ENCODE peak calls at places on chromosomes 3 and 15, in ten cellular contexts. B is cardiac muscle cell, U is tibial artery, D is astrocyte, Z is GM23338, L is spleen, P is upper lobe of right lung, K is lower lobe of right lung, I is A549, S is breast epithelium. X is an unnamed sample. For H3K4me1, the result is how much of the 10 kb centered on the place peaks cover.

GRCh38 chr3:132344666-132345280 is 27.6 kb downstream of the ACP3 start:
- DNase-seq in B (no peak), D (peak), S (no peak), Z (no peak), L (no peak), K (no peak), I (no peak), U (no peak), P (no peak), X (no peak)

GRCh38 chr15:49962044-49962602 is 156.9 kb downstream of the ATP8B4 start:
- DNase-seq in K (no peak), U (no peak), Z (no peak), B (peak), L (no peak), I (no peak), S (no peak), P (no peak), D (no peak), X (no peak)

GRCh38 chr15:56739964-56740640 is 6.8 kb upstream of the ZNF280D start:
- DNase-seq in L (no peak), I (peak), D (no peak), K (no peak), U (no peak), S (no peak), B (no peak), P (no peak), Z (peak), X (no peak)

GRCh38 chr3:194224937-194225422 is 89.0 kb downstream of the HES1 start:
- DNase-seq in S (no peak), P (no peak), D (no peak), B (no peak), K (no peak), U (no peak), L (no peak), I (no peak), Z (peak), X (no peak)

GRCh38 chr15:53791616-53792015 is 32.2 kb upstream of the WDR72 start:
- DNase-seq in D (no peak), I (no peak), S (no peak), L (no peak), B (no peak), P (no peak), U (no peak), K (no peak), Z (no peak), X (no peak)

GRCh38 chr3:7340795-7341194 is 479.9 kb downstream of the GRM7 start:
- DNase-seq in P (no peak), L (no peak), U (no peak), Z (no peak), S (no peak), K (no peak), B (peak), I (no peak), D (peak), X (no peak)

GRCh38 chr3:52809821-52810377 is 15.3 kb downstream of the ITIH3 start:
- DNase-seq in B (no peak), K (no peak), S (no peak), L (no peak), P (no peak), U (no peak), D (no peak), I (no peak), Z (no peak), X (no peak)

GRCh38 chr3:170079466-170080165 is 41.8 kb downstream of the GPR160 start:
- DNase-seq in P (no peak), I (no peak), D (no peak), S (no peak), Z (no peak), L (no peak), U (no peak), B (no peak), K (no peak), X (no peak)

GRCh38 chr3:101039285-101039684 is 46.1 kb upstream of the ABI3BP start:
- DNase-seq in U (no peak), B (no peak), I (no peak), S (no peak), K (no peak), Z (no peak), L (no peak), P (no peak), D (no peak), X (no peak)

GRCh38 chr15:59567369-59567768 is 44.2 kb upstream of the GCNT3 start:
- DNase-seq in B (no peak), P (no peak), L (no peak), S (no peak), U (no peak), Z (no peak), D (no peak), K (no peak), I (peak), X (no peak)

GRCh38 chr15:63791236-63791635 is 42.5 kb downstream of the HERC1 start:
- DNase-seq in S (no peak), K (no peak), U (no peak), I (no peak), B (no peak), Z (no peak), P (no peak), L (no peak), D (no peak), X (no peak)

GRCh38 chr3:6965881-6966280 is 105.0 kb downstream of the GRM7 start:
- DNase-seq in P (no peak), K (no peak), S (no peak), U (no peak), B (no peak), Z (no peak), I (no peak), L (no peak), D (no peak), X (no peak)

GRCh38 chr15:77604973-77605372 is 27.7 kb downstream of the LINGO1 start:
- DNase-seq in P (no peak), B (no peak), D (no peak), I (no peak), L (no peak), U (no peak), Z (no peak), K (no peak), S (no peak), X (no peak)

GRCh38 chr15:37995461-37996347 is 61.3 kb downstream of the TMCO5A start:
- DNase-seq in Z (peak), B (peak), S (no peak), L (no peak), I (peak), D (peak), P (no peak), U (no peak), K (no peak), X (no peak)

GRCh38 chr3:58116985-58117384 is 93.8 kb downstream of the DNASE1L3 start:
- DNase-seq in P (no peak), K (no peak), Z (no peak), U (no peak), B (no peak), L (no peak), D (no peak), I (no peak), S (no peak), X (no peak)

GRCh38 chr15:90126457-90127435 is 24.5 kb upstream of the IDH2 start:
- DNase-seq in S (no peak), K (no peak), B (no peak), L (peak), Z (peak), U (no peak), I (peak), P (no peak), D (no peak), X (no peak)
- H3K27ac ChIP-seq in S (no peak), K (no peak), B (peak), L (no peak), Z (no peak), U (peak), I (no peak), P (no peak), D (no peak), X (no peak)

GRCh38 chr3:137347132-137347531 is 389.3 kb downstream of the IL20RB start:
- DNase-seq in U (no peak), Z (peak), D (no peak), P (no peak), B (no peak), L (no peak), S (no peak), K (no peak), I (peak), X (no peak)
- TF ChIP-seq CTCF in U (no peak), Z (peak), D (no peak), P (no peak), B (no peak), L (no peak), S (no peak), K (no peak), I (no peak), X (no peak)

GRCh38 chr15:90871097-90871715 is 2.8 kb downstream of the FURIN start:
- DNase-seq in S (no peak), I (peak), B (no peak), K (no peak), D (no peak), Z (peak), P (peak), L (peak), U (no peak), X (no peak)
- H3K4me1 ChIP-seq in S (under half), I (half or more), B (under half), K (half or more), D (under half), Z (half or more), P (half or more), L (half or more), U (under half), X (under half)

DNA sequence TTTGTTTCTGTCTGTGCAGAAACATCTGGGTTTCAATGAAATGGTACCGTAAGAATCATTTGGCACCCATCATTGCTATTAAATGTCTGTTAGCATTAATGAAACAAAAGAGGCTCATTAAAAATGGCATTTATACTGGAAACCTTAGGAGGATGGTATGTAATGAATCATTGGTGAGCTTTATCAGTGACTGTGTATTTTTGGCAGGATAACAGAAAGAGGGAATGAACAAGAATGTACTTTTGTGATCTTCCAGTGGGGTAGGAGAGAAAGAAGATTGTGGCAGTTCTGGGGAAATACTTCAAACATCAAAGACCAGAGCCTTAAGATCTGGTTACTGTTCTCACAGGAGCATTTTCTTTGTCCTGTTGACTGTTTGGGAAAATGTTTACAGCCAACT is 4.7 kb upstream of the DCBLD2 start:
- DNase-seq in P (no peak), K (no peak), S (no peak), D (peak), L (no peak), Z (no peak), B (peak), I (no peak), U (no peak), X (no peak)
- H3K27ac ChIP-seq in P (no peak), K (no peak), S (no peak), D (peak), L (no peak), Z (no peak), B (no peak), I (peak), U (no peak), X (peak)